ENCODE peak calls at places on chromosome X, in nine cellular contexts. T, B, C, X, K, E, D, J and L are unnamed samples. For H3K27me3, the result is how much of the 10 kb centered on the place peaks cover.

GRCh38 chrX:71151366-71151765 is 6.7 kb downstream of the NLGN3 start:
- DNase-seq in T (no peak), B (no peak), C (no peak), X (no peak), K (no peak), E (no peak), D (no peak), J (no peak), L (no peak)

GRCh38 chrX:2351321-2351720 is 149.5 kb downstream of the DHRSX start:
- DNase-seq in T (peak), B (no peak), C (peak), X (peak), K (no peak), E (no peak), D (no peak), J (no peak), L (no peak)

GRCh38 chrX:102042706-102043325 is 82.7 kb upstream of the TCEAL2 start:
- DNase-seq in T (no peak), B (no peak), C (no peak), X (no peak), K (no peak), E (no peak), D (no peak), J (no peak), L (no peak)

GRCh38 chrX:72247206-72247944 is 8.5 kb upstream of the ERCC6L start:
- DNase-seq in T (peak), B (no peak), C (peak), X (peak), K (no peak), E (no peak), D (no peak), J (no peak), L (peak)

GRCh38 chrX:8783100-8784098 is 17.8 kb downstream of the FAM9A start:
- DNase-seq in T (no peak), B (no peak), C (peak), X (peak), K (no peak), E (peak), D (no peak), J (no peak), L (no peak)

GRCh38 chrX:3299626-3300025 is 46.8 kb downstream of the MXRA5 start:
- DNase-seq in T (no peak), B (no peak), C (peak), X (peak), K (no peak), E (no peak), D (no peak), J (no peak), L (no peak)

GRCh38 chrX:149280011-149280410 is 225.1 kb downstream of the IDS start:
- DNase-seq in T (no peak), B (no peak), C (no peak), X (no peak), K (no peak), E (no peak), D (no peak), J (no peak), L (no peak)

GRCh38 chrX:139930923-139931645 is 1.8 kb downstream of the ATP11C start:
- DNase-seq in T (no peak), B (peak), C (no peak), X (peak), K (no peak), E (peak), D (peak), J (peak), L (no peak)

GRCh38 chrX:137548261-137548660 is 17.7 kb upstream of the ZIC3 start:
- DNase-seq in T (no peak), B (no peak), C (no peak), X (no peak), K (no peak), E (no peak), D (no peak), J (no peak), L (no peak)

GRCh38 chrX:96102997-96103396 is 581.6 kb upstream of the DIAPH2 start:
- DNase-seq in T (no peak), B (no peak), C (no peak), X (no peak), K (no peak), E (no peak), D (no peak), J (no peak), L (peak)

GRCh38 chrX:56563231-56564116 is at the start of gene UBQLN2:
- DNase-seq in T (peak), B (peak), C (peak), X (peak), K (peak), E (peak), D (peak), J (peak), L (peak)

GRCh38 chrX:123720486-123720885 is 12.4 kb downstream of the THOC2 start:
- DNase-seq in T (no peak), B (no peak), C (no peak), X (no peak), K (no peak), E (no peak), D (no peak), J (no peak), L (no peak)
- H3K27ac ChIP-seq in T (no peak), B (no peak), C (no peak), X (no peak), K (no peak), E (peak), D (no peak), J (no peak), L (no peak)

DNA sequence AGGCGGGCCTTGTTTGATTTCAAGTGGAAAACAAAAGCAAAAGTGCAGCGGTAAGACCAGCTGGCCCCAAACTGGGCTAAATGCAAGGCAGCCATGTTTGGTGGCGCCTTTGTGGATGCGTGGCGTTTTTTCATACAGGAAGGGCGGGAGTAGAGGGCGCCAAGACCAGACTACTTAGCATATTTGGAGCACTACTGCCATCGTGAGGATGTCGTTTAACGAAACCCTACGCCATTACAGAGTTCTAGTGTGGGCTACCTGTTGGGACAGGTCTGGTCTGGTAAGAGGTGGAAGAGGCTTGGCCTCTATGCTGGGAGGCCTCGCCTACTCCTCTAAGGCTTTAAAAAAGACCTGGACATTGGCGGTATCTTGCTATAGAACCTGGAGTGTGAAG is 230.7 kb upstream of the STK26 start:
- DNase-seq in T (peak), B (peak), C (peak), X (no peak), K (peak), E (no peak), D (no peak), J (no peak), L (peak)
- H3K4me3 ChIP-seq in T (peak), B (peak), C (peak), X (no peak), K (peak), E (no peak), D (peak), J (peak), L (no peak)

GRCh38 chrX:132184871-132185270 is 34.4 kb downstream of the RAP2C start:
- DNase-seq in T (no peak), B (no peak), C (no peak), X (no peak), K (no peak), E (no peak), D (no peak), J (no peak), L (no peak)

GRCh38 chrX:132191938-132192337 is 27.3 kb downstream of the RAP2C start:
- DNase-seq in T (no peak), B (no peak), C (no peak), X (no peak), K (no peak), E (no peak), D (no peak), J (no peak), L (no peak)

GRCh38 chrX:132187451-132187850 is 31.8 kb downstream of the RAP2C start:
- DNase-seq in T (no peak), B (no peak), C (no peak), X (no peak), K (no peak), E (no peak), D (no peak), J (no peak), L (no peak)
- H3K27me3 ChIP-seq in T (under half), B (under half), C (under half), X (under half), K (under half), E (under half), D (under half), J (under half), L (under half)

GRCh38 chrX:48961585-48962091 is 4.2 kb upstream of the OTUD5 start:
- DNase-seq in T (no peak), B (no peak), C (peak), X (peak), K (no peak), E (peak), D (no peak), J (no peak), L (peak)
- H3K27ac ChIP-seq in T (no peak), B (no peak), C (no peak), X (peak), K (no peak), E (peak), D (peak), J (no peak), L (peak)